ENCODE peak calls at places on chromosomes 7 and 10, in six cellular contexts. W is H9, X is neuronal stem cell, C is mesenchymal stem cell, U is IMR-90, Y is H1. T is an unnamed sample.

GRCh38 chr10:96720422-96721206 is at the start of gene PIK3AP1:
- DNase-seq in W (peak), X (peak), C (no peak), U (no peak), Y (peak), T (peak)

GRCh38 chr7:158550886-158551452 is 36.7 kb downstream of the PTPRN2 start:
- DNase-seq in W (no peak), X (no peak), C (no peak), U (no peak), Y (no peak), T (no peak)

GRCh38 chr7:156118246-156118645 is 306.0 kb upstream of the SHH start:
- DNase-seq in W (no peak), X (no peak), C (no peak), U (no peak), Y (no peak), T (no peak)

GRCh38 chr7:55127622-55128081 is 108.8 kb downstream of the EGFR start:
- DNase-seq in W (no peak), X (no peak), C (peak), U (peak), Y (no peak), T (no peak)

GRCh38 chr7:75734586-75735047 is 4.1 kb downstream of the HIP1 start:
- DNase-seq in W (no peak), X (no peak), C (peak), U (peak), Y (no peak), T (peak)

GRCh38 chr7:98105942-98106544 is 619 bp upstream of the LMTK2 start:
- DNase-seq in W (no peak), X (no peak), C (no peak), U (no peak), Y (no peak), T (no peak)

GRCh38 chr7:26684447-26684846 is 179.9 kb downstream of the SKAP2 start:
- DNase-seq in W (no peak), X (no peak), C (no peak), U (peak), Y (no peak), T (no peak)

GRCh38 chr7:24936121-24936824 is 43.7 kb downstream of the OSBPL3 start:
- DNase-seq in W (no peak), X (no peak), C (peak), U (peak), Y (no peak), T (peak)

GRCh38 chr7:142319970-142320369 is 62.1 kb upstream of the PRSS58 start:
- DNase-seq in W (peak), X (no peak), C (no peak), U (no peak), Y (no peak), T (peak)

GRCh38 chr10:95208702-95209391 is 14.8 kb downstream of the ACSM6 start:
- DNase-seq in W (peak), X (no peak), C (peak), U (no peak), Y (no peak), T (peak)

GRCh38 chr7:29457565-29457971 is 106.1 kb upstream of the PRR15 start:
- DNase-seq in W (no peak), X (no peak), C (peak), U (no peak), Y (no peak), T (no peak)

GRCh38 chr10:58158806-58159205 is 108.9 kb downstream of the IPMK start:
- DNase-seq in W (no peak), X (no peak), C (peak), U (peak), Y (no peak), T (no peak)

GRCh38 chr7:88202278-88202677 is 17.6 kb downstream of the SRI start:
- DNase-seq in W (no peak), X (no peak), C (no peak), U (no peak), Y (no peak), T (peak)

GRCh38 chr10:30562787-30563186 is 66.8 kb downstream of the LYZL2 start:
- DNase-seq in W (no peak), X (no peak), C (no peak), U (no peak), Y (no peak), T (no peak)

GRCh38 chr7:37901890-37902524 is 14.6 kb downstream of the SFRP4 start:
- DNase-seq in W (no peak), X (no peak), C (peak), U (peak), Y (no peak), T (peak)

GRCh38 chr7:146375155-146375554 is 258.6 kb downstream of the CNTNAP2 start:
- DNase-seq in W (no peak), X (no peak), C (no peak), U (no peak), Y (no peak), T (peak)

GRCh38 chr7:112322070-112322469 is 115.6 kb downstream of the ZNF277 start:
- DNase-seq in W (no peak), X (no peak), C (no peak), U (no peak), Y (no peak), T (no peak)

GRCh38 chr10:4069491-4069890 is 284.5 kb upstream of the KLF6 start:
- DNase-seq in W (no peak), X (no peak), C (peak), U (peak), Y (no peak), T (peak)

DNA sequence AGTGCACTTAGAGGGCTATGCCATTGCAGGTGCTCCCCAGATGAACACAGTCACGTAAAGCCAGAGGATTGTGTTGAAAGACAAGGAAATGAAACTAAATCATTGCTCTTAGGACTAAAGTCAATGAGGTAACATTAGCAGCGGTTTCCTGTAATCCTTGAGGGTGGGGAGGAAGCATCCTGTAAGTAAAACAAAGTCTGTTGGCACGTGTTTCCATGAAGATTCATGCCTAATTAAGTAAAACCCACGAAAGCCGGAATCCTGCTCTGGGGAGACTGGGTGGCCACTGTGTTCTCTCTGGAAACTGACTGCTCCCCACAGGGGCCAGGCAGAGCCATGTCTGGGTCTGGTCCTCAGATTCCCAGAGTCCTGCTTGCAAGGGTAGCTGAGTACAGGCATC is 18.3 kb downstream of the STEAP1B start:
- DNase-seq in W (no peak), X (no peak), C (peak), U (no peak), Y (no peak), T (no peak)
- H3K4ac ChIP-seq in W (no peak), X (no peak), C (no peak), U (no peak), Y (no peak), T (no peak)

DNA sequence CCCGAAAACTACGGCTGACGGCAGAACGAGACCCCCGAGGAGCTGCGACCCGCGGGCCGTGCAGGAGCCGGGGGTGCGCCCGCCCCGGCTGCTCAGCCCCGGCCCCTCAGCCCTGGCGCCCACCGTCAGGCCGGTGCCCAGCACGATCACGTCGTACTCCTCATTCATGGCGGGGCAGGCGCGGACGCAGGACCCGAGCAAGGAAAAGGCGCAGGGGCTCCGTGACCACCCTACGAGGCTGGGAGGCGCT is 218 bp downstream of the GDI2 start:
- DNase-seq in W (no peak), X (no peak), C (no peak), U (no peak), Y (no peak), T (no peak)
- H2AK5ac ChIP-seq in W (no peak), X (peak), C (no peak), U (peak), Y (no peak), T (no peak)

GRCh38 chr10:77513220-77513619 is 124.4 kb downstream of the KCNMA1 start:
- DNase-seq in W (no peak), X (no peak), C (no peak), U (no peak), Y (no peak), T (no peak)
- H3K4ac ChIP-seq in W (no peak), X (no peak), C (no peak), U (peak), Y (no peak), T (no peak)

GRCh38 chr10:34815174-34816066 is at the start of gene PARD3:
- DNase-seq in W (peak), X (peak), C (peak), U (peak), Y (peak), T (peak)

GRCh38 chr10:34812771-34813170 is 2.3 kb downstream of the PARD3 start:
- DNase-seq in W (no peak), X (no peak), C (no peak), U (no peak), Y (no peak), T (no peak)

GRCh38 chr10:34813626-34814227 is 1.4 kb downstream of the PARD3 start:
- DNase-seq in W (no peak), X (peak), C (peak), U (peak), Y (no peak), T (peak)

GRCh38 chr10:34816067-34817002 is 1.2 kb upstream of the PARD3 start:
- DNase-seq in W (peak), X (peak), C (peak), U (peak), Y (no peak), T (peak)

GRCh38 chr10:34814228-34815173 is 595 bp downstream of the PARD3 start:
- DNase-seq in W (peak), X (peak), C (peak), U (peak), Y (peak), T (peak)
- H2AK5ac ChIP-seq in W (no peak), X (peak), C (peak), U (no peak), Y (no peak), T (no peak)

T was measured in mesendoderm.